ENCODE peak calls at places on chromosomes 16 and 17, in six cellular contexts. O, H, K, S, C and Y are unnamed samples.

GRCh38 chr17:60993497-60993896 is 315.8 kb downstream of the BCAS3 start:
- DNase-seq in O (no peak), H (no peak), K (no peak), S (no peak), C (no peak), Y (no peak)

GRCh38 chr17:45143767-45144198 is 4.5 kb upstream of the HEXIM1 start:
- DNase-seq in O (no peak), H (no peak), K (no peak), S (peak), C (no peak), Y (no peak)

GRCh38 chr16:31352344-31353115 is 2.4 kb upstream of the ITGAX start:
- DNase-seq in O (no peak), H (no peak), K (no peak), S (no peak), C (no peak), Y (no peak)

GRCh38 chr16:69595127-69596036 is 29.6 kb downstream of the NFAT5 start:
- DNase-seq in O (no peak), H (no peak), K (no peak), S (no peak), C (no peak), Y (peak)

GRCh38 chr17:65633988-65634387 is 72.5 kb upstream of the AXIN2 start:
- DNase-seq in O (peak), H (peak), K (no peak), S (no peak), C (no peak), Y (no peak)

GRCh38 chr16:86575754-86576557 is 2.4 kb upstream of the FOXL1 start:
- DNase-seq in O (peak), H (no peak), K (peak), S (peak), C (peak), Y (peak)

GRCh38 chr17:32696426-32696825 is 180.5 kb downstream of the MYO1D start:
- DNase-seq in O (no peak), H (no peak), K (no peak), S (no peak), C (no peak), Y (no peak)

GRCh38 chr17:14926526-14927122 is 338.5 kb downstream of the PMP22 start:
- DNase-seq in O (peak), H (no peak), K (peak), S (no peak), C (peak), Y (peak)

GRCh38 chr16:1614226-1615102 is 2.3 kb downstream of the CRAMP1 start:
- DNase-seq in O (no peak), H (no peak), K (no peak), S (no peak), C (peak), Y (peak)

GRCh38 chr16:648071-648785 is 937 bp upstream of the WDR90 start:
- DNase-seq in O (no peak), H (peak), K (peak), S (no peak), C (no peak), Y (peak)

GRCh38 chr16:29816694-29817441 is 916 bp downstream of the PAGR1 start:
- DNase-seq in O (no peak), H (peak), K (no peak), S (peak), C (no peak), Y (peak)